ENCODE peak calls at places on chromosomes 4 and X, in ten cellular contexts. J is GM13977; A is NCI-H2081; F is astrocyte of the spinal cord; S is T follicular helper cell; W is myocyte; B is SIG-M5; Q is Calu3; N is activated CD4-positive, alpha-beta T cell treated with anti-CD3 and anti-CD28 coated beads, Interleukin-2, amount 50 U/mL, for 1 hour; R is GM12865. I is an unnamed sample.

GRCh38 chrX:19225906-19226305 is 103.6 kb upstream of the ADGRG2 start:
- DNase-seq in Q (no peak), S (no peak), N (no peak), A (no peak), F (peak; percentile 2), B (no peak), W (peak; percentile 13), J (peak; percentile 31), R (peak; percentile 60), I (peak; percentile 8)

GRCh38 chr4:24768604-24769003 is 26.8 kb upstream of the SOD3 start:
- DNase-seq in B (no peak), R (peak; percentile 69), S (no peak), N (no peak), W (no peak), Q (no peak), F (no peak), J (peak; percentile 30), A (no peak), I (no peak)

GRCh38 chr4:73161527-73162185 is 92.1 kb upstream of the COX18 start:
- DNase-seq in A (no peak), J (no peak), R (no peak), Q (no peak), N (no peak), S (no peak), F (no peak), W (peak; percentile 37), B (no peak), I (no peak)

GRCh38 chrX:19709812-19710518 is 177.4 kb downstream of the SH3KBP1 start:
- DNase-seq in S (no peak), F (peak; percentile 85), N (no peak), W (peak; percentile 77), B (no peak), Q (no peak), J (no peak), R (no peak), A (no peak), I (no peak)

GRCh38 chrX:16853537-16853936 is 16.6 kb downstream of the RBBP7 start:
- DNase-seq in W (peak; percentile 40), S (no peak), Q (no peak), B (no peak), A (no peak), R (no peak), J (no peak), F (no peak), N (no peak), I (no peak)

GRCh38 chrX:20620301-20620700 is 353.6 kb upstream of the RPS6KA3 start:
- DNase-seq in Q (peak; percentile 4), W (peak; percentile 16), J (no peak), B (no peak), S (no peak), N (no peak), F (peak; percentile 35), R (no peak), A (no peak), I (no peak)

GRCh38 chrX:150225266-150225665 is 137.9 kb upstream of the MAMLD1 start:
- DNase-seq in R (no peak), W (no peak), Q (no peak), S (no peak), F (no peak), J (no peak), A (no peak), N (no peak), B (no peak), I (no peak)

GRCh38 chr4:71426381-71427042 is 87.7 kb downstream of the SLC4A4 start:
- DNase-seq in S (no peak), B (no peak), F (no peak), R (no peak), N (no peak), Q (no peak), A (no peak), J (no peak), W (no peak), I (no peak)

GRCh38 chr4:47692691-47693090 is 145.2 kb downstream of the CORIN start:
- DNase-seq in A (peak; percentile 75), J (no peak), F (no peak), N (no peak), B (no peak), S (no peak), R (no peak), Q (no peak), W (no peak), I (no peak)

GRCh38 chr4:3047464-3048286 is 26.7 kb downstream of the HTT-AS start:
- DNase-seq in R (peak; percentile 98), B (no peak), W (peak; percentile 82), Q (peak; percentile 68), A (peak; percentile 75), J (peak; percentile 60), N (peak; percentile 62), S (peak; percentile 46), F (peak; percentile 32), I (no peak)

GRCh38 chr4:155402941-155403340 is 26.2 kb upstream of the MAP9 start:
- DNase-seq in F (no peak), R (no peak), W (no peak), A (no peak), Q (no peak), N (no peak), S (no peak), J (no peak), B (no peak), I (no peak)

GRCh38 chr4:4428966-4429875 is 42.3 kb downstream of the NSG1 start:
- DNase-seq in B (no peak), F (no peak), A (no peak), Q (no peak), S (no peak), W (peak; percentile 16), J (no peak), R (no peak), N (no peak), I (no peak)

GRCh38 chrX:72368796-72369195 is 63.1 kb upstream of the CITED1 start:
- DNase-seq in S (no peak), B (no peak), N (no peak), R (no peak), F (no peak), Q (no peak), W (no peak), A (no peak), J (no peak), I (no peak)

GRCh38 chr4:51894246-51894645 is 51.3 kb downstream of the DCUN1D4 start:
- DNase-seq in F (peak; percentile 20), N (no peak), A (no peak), B (no peak), J (no peak), Q (no peak), W (peak; percentile 58), R (no peak), S (no peak), I (no peak)

GRCh38 chr4:26030260-26030667 is 116.2 kb downstream of the SMIM20 start:
- DNase-seq in J (no peak), Q (no peak), S (no peak), A (no peak), R (peak; percentile 26), N (no peak), W (no peak), F (no peak), B (no peak), I (no peak)

GRCh38 chrX:1167918-1168481 is 44.4 kb downstream of the CRLF2 start:
- DNase-seq in F (no peak), W (no peak), A (no peak), J (no peak), R (no peak), Q (no peak), B (no peak), N (no peak), S (no peak), I (no peak)

GRCh38 chr4:79865253-79865652 is 207.8 kb downstream of the ANTXR2 start:
- DNase-seq in N (no peak), S (no peak), J (no peak), A (no peak), F (peak; percentile 93), Q (no peak), R (no peak), B (no peak), W (peak; percentile 16), I (peak; percentile 42)

GRCh38 chr4:129014566-129015509 is 78.5 kb downstream of the SCLT1 start:
- DNase-seq in F (no peak), S (no peak), R (no peak), J (no peak), Q (no peak), N (no peak), A (no peak), B (no peak), W (peak; percentile 94), I (no peak)

GRCh38 chrX:107324493-107325310 is 118.3 kb downstream of the DNAAF6 start:
- DNase-seq in S (no peak), A (no peak), B (no peak), R (peak; percentile 17), J (no peak), Q (peak; percentile 18), N (no peak), W (peak; percentile 28), F (peak; percentile 14), I (no peak)

GRCh38 chrX:71103110-71103983 is 3.2 kb downstream of the CXorf65 start:
- DNase-seq in F (no peak), N (peak; percentile 40), A (no peak), J (peak; percentile 54), W (peak; percentile 49), S (peak; percentile 44), Q (peak; percentile 8), R (peak; percentile 46), B (no peak), I (no peak)

GRCh38 chrX:43557792-43558191 is 98.3 kb upstream of the MAOA start:
- DNase-seq in R (peak; percentile 67), S (peak; percentile 47), W (peak; percentile 58), A (peak; percentile 77), F (peak; percentile 57), B (no peak), J (peak; percentile 42), N (peak; percentile 54), Q (peak; percentile 58), I (no peak)

GRCh38 chr4:53563824-53564223 is 27.5 kb downstream of the LNX1 start:
- DNase-seq in N (no peak), R (peak; percentile 61), A (no peak), S (no peak), W (no peak), J (peak; percentile 52), F (peak; percentile 88), Q (no peak), B (no peak), I (no peak)

GRCh38 chr4:38243385-38244053 is 283.3 kb downstream of the PTTG2 start:
- DNase-seq in A (no peak), B (no peak), J (no peak), R (no peak), W (no peak), N (no peak), Q (no peak), S (no peak), F (peak; percentile 1), I (no peak)

GRCh38 chr4:153611679-153612078 is 72.4 kb upstream of the TLR2 start:
- DNase-seq in A (no peak), S (no peak), R (no peak), F (peak; percentile 28), W (no peak), N (no peak), B (no peak), J (no peak), Q (no peak), I (no peak)

GRCh38 chrX:101370888-101371504 is 15.0 kb downstream of the BTK start:
- DNase-seq in Q (no peak), N (no peak), W (no peak), J (no peak), F (no peak), S (no peak), B (no peak), A (no peak), R (peak; percentile 41), I (no peak)

GRCh38 chr4:168637872-168638756 is 141.3 kb downstream of the PALLD start:
- DNase-seq in F (peak; percentile 76), J (no peak), W (no peak), N (no peak), S (no peak), B (no peak), Q (no peak), R (no peak), A (no peak), I (no peak)

GRCh38 chr4:10101559-10102192 is 14.9 kb downstream of the WDR1 start:
- DNase-seq in B (no peak), F (no peak), N (no peak), A (no peak), Q (no peak), S (no peak), R (no peak), W (no peak), J (no peak), I (no peak)

GRCh38 chrX:112512509-112512908 is 167.2 kb downstream of the LHFPL1 start:
- DNase-seq in S (no peak), F (no peak), J (no peak), Q (no peak), N (no peak), W (no peak), R (no peak), A (no peak), B (no peak), I (no peak)

I was measured in SK-N-MC.